ENCODE peak calls at places on chromosomes 12 and 14, in eight cellular contexts. One of them, this sample, is unnamed.

GRCh38 chr12:109582636-109583035 is 9.0 kb downstream of the MVK start:
- DNase-seq in AG09319: no peak
- DNase-seq in fibroblast of pulmonary artery: no peak
- DNase-seq in tibial nerve: no peak
- DNase-seq in A549: peak
- DNase-seq in astrocyte: no peak
- DNase-seq in foreskin fibroblast: no peak
- DNase-seq in spleen: no peak
- DNase-seq in this sample: no peak

GRCh38 chr12:57619434-57620244 is 8.4 kb downstream of the ARHGEF25 start:
- DNase-seq in AG09319: no peak
- DNase-seq in fibroblast of pulmonary artery: no peak
- DNase-seq in tibial nerve: no peak
- DNase-seq in A549: no peak
- DNase-seq in astrocyte: no peak
- DNase-seq in foreskin fibroblast: no peak
- DNase-seq in spleen: no peak
- DNase-seq in this sample: no peak

GRCh38 chr14:22472466-22472865 is 116.6 kb downstream of the DAD1 start:
- DNase-seq in AG09319: no peak
- DNase-seq in fibroblast of pulmonary artery: no peak
- DNase-seq in tibial nerve: no peak
- DNase-seq in A549: no peak
- DNase-seq in astrocyte: no peak
- DNase-seq in foreskin fibroblast: no peak
- DNase-seq in spleen: no peak
- DNase-seq in this sample: no peak

GRCh38 chr12:5013206-5013830 is 30.4 kb upstream of the KCNA5 start:
- DNase-seq in AG09319: peak
- DNase-seq in fibroblast of pulmonary artery: no peak
- DNase-seq in tibial nerve: no peak
- DNase-seq in A549: no peak
- DNase-seq in astrocyte: peak
- DNase-seq in foreskin fibroblast: no peak
- DNase-seq in spleen: no peak
- DNase-seq in this sample: no peak

GRCh38 chr12:45483571-45483970 is 245.9 kb upstream of the ARID2 start:
- DNase-seq in AG09319: no peak
- DNase-seq in fibroblast of pulmonary artery: peak
- DNase-seq in tibial nerve: no peak
- DNase-seq in A549: no peak
- DNase-seq in astrocyte: peak
- DNase-seq in foreskin fibroblast: no peak
- DNase-seq in spleen: no peak
- DNase-seq in this sample: no peak

GRCh38 chr14:68089146-68089715 is 269.7 kb downstream of the RAD51B start:
- DNase-seq in AG09319: no peak
- DNase-seq in fibroblast of pulmonary artery: peak
- DNase-seq in tibial nerve: no peak
- DNase-seq in A549: peak
- DNase-seq in astrocyte: peak
- DNase-seq in foreskin fibroblast: no peak
- DNase-seq in spleen: no peak
- DNase-seq in this sample: peak

GRCh38 chr12:79067977-79068376 is 203.4 kb downstream of the SYT1 start:
- DNase-seq in AG09319: no peak
- DNase-seq in fibroblast of pulmonary artery: no peak
- DNase-seq in tibial nerve: no peak
- DNase-seq in A549: no peak
- DNase-seq in astrocyte: no peak
- DNase-seq in foreskin fibroblast: no peak
- DNase-seq in spleen: no peak
- DNase-seq in this sample: no peak

GRCh38 chr12:107415066-107415465 is 270.5 kb upstream of the PWP1 start:
- DNase-seq in AG09319: no peak
- DNase-seq in fibroblast of pulmonary artery: no peak
- DNase-seq in tibial nerve: no peak
- DNase-seq in A549: peak
- DNase-seq in astrocyte: peak
- DNase-seq in foreskin fibroblast: peak
- DNase-seq in spleen: no peak
- DNase-seq in this sample: no peak

GRCh38 chr12:106342397-106343212 is 14.9 kb upstream of the POLR3B start:
- DNase-seq in AG09319: peak
- DNase-seq in fibroblast of pulmonary artery: peak
- DNase-seq in tibial nerve: peak
- DNase-seq in A549: peak
- DNase-seq in astrocyte: peak
- DNase-seq in foreskin fibroblast: peak
- DNase-seq in spleen: no peak
- DNase-seq in this sample: peak

GRCh38 chr14:31894351-31894750 is 182.8 kb upstream of the ARHGAP5 start:
- DNase-seq in AG09319: no peak
- DNase-seq in fibroblast of pulmonary artery: no peak
- DNase-seq in tibial nerve: no peak
- DNase-seq in A549: no peak
- DNase-seq in astrocyte: no peak
- DNase-seq in foreskin fibroblast: no peak
- DNase-seq in spleen: no peak
- DNase-seq in this sample: no peak

GRCh38 chr12:117679776-117680175 is 289.0 kb downstream of the KSR2 start:
- DNase-seq in AG09319: no peak
- DNase-seq in fibroblast of pulmonary artery: no peak
- DNase-seq in tibial nerve: no peak
- DNase-seq in A549: no peak
- DNase-seq in astrocyte: peak
- DNase-seq in foreskin fibroblast: no peak
- DNase-seq in spleen: no peak
- DNase-seq in this sample: no peak

GRCh38 chr14:93114068-93114710 is 1.5 kb downstream of the ITPK1 start:
- DNase-seq in AG09319: no peak
- DNase-seq in fibroblast of pulmonary artery: no peak
- DNase-seq in tibial nerve: no peak
- DNase-seq in A549: no peak
- DNase-seq in astrocyte: no peak
- DNase-seq in foreskin fibroblast: no peak
- DNase-seq in spleen: peak
- DNase-seq in this sample: no peak

GRCh38 chr14:93115069-93115919 is 431 bp downstream of the ITPK1 start:
- DNase-seq in AG09319: peak
- DNase-seq in fibroblast of pulmonary artery: peak
- DNase-seq in tibial nerve: peak
- DNase-seq in A549: peak
- DNase-seq in astrocyte: peak
- DNase-seq in foreskin fibroblast: peak
- DNase-seq in spleen: peak
- DNase-seq in this sample: peak

GRCh38 chr14:93114713-93115068 is 1.0 kb downstream of the ITPK1 start:
- DNase-seq in AG09319: no peak
- DNase-seq in fibroblast of pulmonary artery: no peak
- DNase-seq in tibial nerve: no peak
- DNase-seq in A549: no peak
- DNase-seq in astrocyte: no peak
- DNase-seq in foreskin fibroblast: no peak
- DNase-seq in spleen: peak
- DNase-seq in this sample: no peak

GRCh38 chr14:93116676-93117200 is 1.0 kb upstream of the ITPK1 start:
- DNase-seq in AG09319: no peak
- DNase-seq in fibroblast of pulmonary artery: no peak
- DNase-seq in tibial nerve: no peak
- DNase-seq in A549: no peak
- DNase-seq in astrocyte: no peak
- DNase-seq in foreskin fibroblast: no peak
- DNase-seq in spleen: peak
- DNase-seq in this sample: no peak

DNA sequence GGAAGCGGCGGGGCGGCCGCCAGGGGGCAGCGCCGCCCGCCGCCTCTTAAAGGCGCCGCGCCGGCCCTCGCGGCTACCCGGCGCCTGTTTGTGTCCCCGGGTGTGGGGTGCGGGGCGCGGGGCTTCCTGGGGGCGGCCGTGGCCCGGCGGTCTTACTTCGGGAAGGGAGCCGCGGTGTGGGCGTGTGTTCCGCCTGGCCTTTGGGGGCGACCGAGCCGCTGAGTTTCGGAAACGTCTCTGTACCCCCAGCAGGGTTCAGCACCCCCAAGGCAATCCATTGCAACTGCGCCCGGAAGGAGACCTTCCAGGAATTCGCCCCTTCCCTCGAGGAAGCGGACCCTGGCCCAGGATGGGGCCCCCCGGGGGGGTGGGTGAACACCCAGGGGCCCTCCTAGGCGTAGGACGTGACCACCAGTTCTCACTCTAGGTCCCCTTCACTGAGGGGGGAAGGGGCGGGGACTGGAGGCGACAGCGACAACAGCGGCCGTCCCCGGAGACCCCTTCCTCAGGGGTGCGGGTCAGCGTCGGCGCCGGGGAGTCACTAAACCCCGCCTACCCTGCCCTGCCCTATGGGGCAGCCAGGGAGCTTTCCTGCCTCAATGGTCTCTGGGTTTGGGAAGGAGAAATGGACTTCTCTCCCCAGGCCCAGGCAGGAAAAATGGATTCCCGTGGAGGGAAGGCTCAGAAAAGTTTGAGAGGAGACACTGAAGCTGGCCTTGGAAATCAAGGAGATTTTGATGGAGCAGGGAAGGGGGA is at the start of gene ITPK1:
- DNase-seq in AG09319: no peak
- DNase-seq in fibroblast of pulmonary artery: peak
- DNase-seq in tibial nerve: peak
- DNase-seq in A549: peak
- DNase-seq in astrocyte: no peak
- DNase-seq in foreskin fibroblast: peak
- DNase-seq in spleen: peak
- DNase-seq in this sample: peak
- TF ChIP-seq CTCF in AG09319: no peak
- TF ChIP-seq CTCF in fibroblast of pulmonary artery: no peak
- TF ChIP-seq CTCF in tibial nerve: peak
- TF ChIP-seq CTCF in A549: peak
- TF ChIP-seq CTCF in astrocyte: no peak
- TF ChIP-seq CTCF in foreskin fibroblast: no peak
- TF ChIP-seq CTCF in spleen: peak
- TF ChIP-seq CTCF in this sample: peak

GRCh38 chr14:103544627-103545218 is 15.7 kb downstream of the TRMT61A start:
- DNase-seq in AG09319: no peak
- DNase-seq in fibroblast of pulmonary artery: no peak
- DNase-seq in tibial nerve: no peak
- DNase-seq in A549: no peak
- DNase-seq in astrocyte: no peak
- DNase-seq in foreskin fibroblast: no peak
- DNase-seq in spleen: peak
- DNase-seq in this sample: no peak
- TF ChIP-seq CTCF in AG09319: no peak
- TF ChIP-seq CTCF in fibroblast of pulmonary artery: no peak
- TF ChIP-seq CTCF in tibial nerve: no peak
- TF ChIP-seq CTCF in A549: no peak
- TF ChIP-seq CTCF in astrocyte: no peak
- TF ChIP-seq CTCF in foreskin fibroblast: no peak
- TF ChIP-seq CTCF in spleen: no peak
- TF ChIP-seq CTCF in this sample: no peak

DNA sequence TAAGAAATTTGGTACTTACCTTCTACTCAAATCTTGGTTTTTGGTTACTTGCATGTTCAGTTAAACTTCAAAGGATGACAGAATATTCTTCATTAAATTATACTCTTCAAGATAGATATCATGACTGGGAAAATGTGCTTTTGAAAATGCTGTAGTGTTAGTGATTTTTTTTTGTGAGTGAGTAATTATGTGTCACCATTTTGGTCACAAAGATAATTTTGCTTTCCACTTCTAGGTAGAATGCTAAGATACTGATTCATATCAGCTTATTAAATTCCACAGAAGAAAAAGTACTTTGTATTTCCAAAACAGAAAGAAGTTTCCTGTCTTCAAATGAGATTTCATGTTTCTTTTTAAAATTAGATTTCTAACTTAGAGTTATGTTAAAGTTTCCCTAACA is 61.2 kb downstream of the ATXN7L3B start:
- DNase-seq in AG09319: no peak
- DNase-seq in fibroblast of pulmonary artery: no peak
- DNase-seq in tibial nerve: no peak
- DNase-seq in A549: no peak
- DNase-seq in astrocyte: peak
- DNase-seq in foreskin fibroblast: no peak
- DNase-seq in spleen: no peak
- DNase-seq in this sample: no peak
- TF ChIP-seq CTCF in AG09319: no peak
- TF ChIP-seq CTCF in fibroblast of pulmonary artery: no peak
- TF ChIP-seq CTCF in tibial nerve: no peak
- TF ChIP-seq CTCF in A549: no peak
- TF ChIP-seq CTCF in astrocyte: no peak
- TF ChIP-seq CTCF in foreskin fibroblast: no peak
- TF ChIP-seq CTCF in spleen: no peak
- TF ChIP-seq CTCF in this sample: no peak

GRCh38 chr12:49623142-49623899 is at the start of gene PRPF40B:
- DNase-seq in AG09319: peak
- DNase-seq in fibroblast of pulmonary artery: peak
- DNase-seq in tibial nerve: peak
- DNase-seq in A549: peak
- DNase-seq in astrocyte: peak
- DNase-seq in foreskin fibroblast: peak
- DNase-seq in spleen: peak
- DNase-seq in this sample: peak

GRCh38 chr12:49621651-49622500 is 1.5 kb upstream of the PRPF40B start:
- DNase-seq in AG09319: no peak
- DNase-seq in fibroblast of pulmonary artery: no peak
- DNase-seq in tibial nerve: no peak
- DNase-seq in A549: no peak
- DNase-seq in astrocyte: no peak
- DNase-seq in foreskin fibroblast: no peak
- DNase-seq in spleen: no peak
- DNase-seq in this sample: no peak

GRCh38 chr12:49624919-49625577 is 1.7 kb downstream of the PRPF40B start:
- DNase-seq in AG09319: no peak
- DNase-seq in fibroblast of pulmonary artery: peak
- DNase-seq in tibial nerve: no peak
- DNase-seq in A549: peak
- DNase-seq in astrocyte: peak
- DNase-seq in foreskin fibroblast: no peak
- DNase-seq in spleen: no peak
- DNase-seq in this sample: peak

GRCh38 chr12:49619286-49619685 is 4.1 kb upstream of the PRPF40B start:
- DNase-seq in AG09319: no peak
- DNase-seq in fibroblast of pulmonary artery: peak
- DNase-seq in tibial nerve: no peak
- DNase-seq in A549: no peak
- DNase-seq in astrocyte: no peak
- DNase-seq in foreskin fibroblast: no peak
- DNase-seq in spleen: no peak
- DNase-seq in this sample: no peak

DNA sequence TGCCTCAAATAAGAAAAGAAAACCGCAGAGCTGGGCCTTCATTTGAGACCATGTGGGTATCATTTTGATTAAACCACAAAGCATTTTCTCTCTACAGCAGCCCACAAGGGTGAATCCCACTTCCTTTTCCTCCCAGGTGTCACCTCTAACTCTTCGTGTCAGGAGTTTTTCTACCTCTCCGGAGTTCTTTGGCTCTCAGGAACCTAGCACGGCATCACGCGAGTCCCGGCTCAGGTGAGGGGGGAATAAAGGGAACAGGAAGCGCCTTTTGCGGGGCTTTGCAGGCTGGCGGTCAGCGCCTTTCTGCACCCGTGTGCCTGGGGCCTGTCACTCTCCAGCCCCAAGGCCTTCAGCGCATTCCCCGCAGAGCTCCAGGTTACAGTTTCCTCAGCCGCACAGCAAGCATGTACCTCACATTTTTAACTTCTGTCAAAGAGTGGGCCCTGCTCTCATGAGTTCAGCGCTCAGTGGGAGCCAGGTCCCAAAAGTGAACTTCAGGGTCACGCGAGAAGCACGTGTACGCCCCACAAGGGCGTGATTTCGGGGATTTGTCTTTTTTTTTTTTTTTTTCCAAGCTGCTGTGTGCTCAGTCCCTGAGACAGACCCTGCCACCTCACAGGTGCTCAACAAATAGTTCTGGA is 740 bp upstream of the PRPF40B start:
- DNase-seq in AG09319: no peak
- DNase-seq in fibroblast of pulmonary artery: no peak
- DNase-seq in tibial nerve: no peak
- DNase-seq in A549: no peak
- DNase-seq in astrocyte: no peak
- DNase-seq in foreskin fibroblast: peak
- DNase-seq in spleen: no peak
- DNase-seq in this sample: no peak
- TF ChIP-seq CTCF in AG09319: no peak
- TF ChIP-seq CTCF in fibroblast of pulmonary artery: no peak
- TF ChIP-seq CTCF in tibial nerve: no peak
- TF ChIP-seq CTCF in A549: no peak
- TF ChIP-seq CTCF in astrocyte: no peak
- TF ChIP-seq CTCF in foreskin fibroblast: no peak
- TF ChIP-seq CTCF in spleen: no peak
- TF ChIP-seq CTCF in this sample: no peak

This sample was measured in fibroblast of villous mesenchyme.